ENCODE peak calls at places on chromosomes 13 and 19, in four cellular contexts. One of them, this sample, is unnamed.

GRCh38 chr19:34985249-34986022 is 14.7 kb upstream of the GRAMD1A start:
- DNase-seq in MM.1S: no peak
- DNase-seq in H9: peak; percentile 67
- DNase-seq in mesendoderm: no peak
- DNase-seq in this sample: no peak

GRCh38 chr19:28012361-28012760 is 1200.6 kb downstream of the UQCRFS1 start:
- DNase-seq in MM.1S: no peak
- DNase-seq in H9: peak; percentile 75
- DNase-seq in mesendoderm: peak; percentile 76
- DNase-seq in this sample: no peak

GRCh38 chr19:53519431-53519830 is 18.5 kb upstream of the ZNF331 start:
- DNase-seq in MM.1S: no peak
- DNase-seq in H9: no peak
- DNase-seq in mesendoderm: no peak
- DNase-seq in this sample: no peak

GRCh38 chr19:11963566-11964355 is 1.1 kb upstream of the ZNF763 start:
- DNase-seq in MM.1S: peak; percentile 68
- DNase-seq in H9: peak; percentile 82
- DNase-seq in mesendoderm: peak; percentile 87
- DNase-seq in this sample: peak; percentile 80

GRCh38 chr13:110216403-110217041 is 90.4 kb downstream of the COL4A1 start:
- DNase-seq in MM.1S: no peak
- DNase-seq in H9: no peak
- DNase-seq in mesendoderm: no peak
- DNase-seq in this sample: no peak

GRCh38 chr19:17811681-17812080 is 9.6 kb downstream of the INSL3 start:
- DNase-seq in MM.1S: no peak
- DNase-seq in H9: no peak
- DNase-seq in mesendoderm: no peak
- DNase-seq in this sample: no peak

GRCh38 chr13:105139048-105139379 is 1396.4 kb downstream of the EFNB2 start:
- DNase-seq in MM.1S: peak; percentile 13
- DNase-seq in H9: no peak
- DNase-seq in mesendoderm: no peak
- DNase-seq in this sample: no peak

GRCh38 chr13:45276887-45277286 is 64.1 kb downstream of the TPT1 start:
- DNase-seq in MM.1S: no peak
- DNase-seq in H9: no peak
- DNase-seq in mesendoderm: no peak
- DNase-seq in this sample: no peak

GRCh38 chr19:51123381-51124186 is 1.1 kb upstream of the SIGLEC9 start:
- DNase-seq in MM.1S: no peak
- DNase-seq in H9: no peak
- DNase-seq in mesendoderm: no peak
- DNase-seq in this sample: peak; percentile 26

GRCh38 chr19:33438016-33438671 is 64.6 kb downstream of the CEBPG start:
- DNase-seq in MM.1S: no peak
- DNase-seq in H9: no peak
- DNase-seq in mesendoderm: no peak
- DNase-seq in this sample: no peak

GRCh38 chr19:39166571-39167391 is 30.0 kb upstream of the NCCRP1 start:
- DNase-seq in MM.1S: no peak
- DNase-seq in H9: no peak
- DNase-seq in mesendoderm: no peak
- DNase-seq in this sample: no peak

GRCh38 chr19:38158730-38159129 is 65.3 kb downstream of the DPF1 start:
- DNase-seq in MM.1S: no peak
- DNase-seq in H9: no peak
- DNase-seq in mesendoderm: no peak
- DNase-seq in this sample: no peak

GRCh38 chr19:53792721-53793433 is 31.2 kb downstream of the NLRP12 start:
- DNase-seq in MM.1S: peak; percentile 61
- DNase-seq in H9: peak; percentile 96
- DNase-seq in mesendoderm: peak; percentile 96
- DNase-seq in this sample: peak; percentile 83

GRCh38 chr19:10544242-10544752 is 593 bp downstream of the ATG4D start:
- DNase-seq in MM.1S: peak; percentile 17
- DNase-seq in H9: no peak
- DNase-seq in mesendoderm: peak; percentile 42
- DNase-seq in this sample: no peak

GRCh38 chr13:80547885-80548284 is 207.0 kb upstream of the SPRY2 start:
- DNase-seq in MM.1S: no peak
- DNase-seq in H9: no peak
- DNase-seq in mesendoderm: peak; percentile 59
- DNase-seq in this sample: no peak

GRCh38 chr19:5691205-5691929 is 1.3 kb downstream of the RPL36 start:
- DNase-seq in MM.1S: no peak
- DNase-seq in H9: peak; percentile 37
- DNase-seq in mesendoderm: no peak
- DNase-seq in this sample: peak; percentile 61

GRCh38 chr19:50478901-50479715 is 2.5 kb upstream of the GARIN5A start:
- DNase-seq in MM.1S: no peak
- DNase-seq in H9: peak; percentile 83
- DNase-seq in mesendoderm: peak; percentile 79
- DNase-seq in this sample: peak; percentile 17

GRCh38 chr19:48111280-48111679 is 663 bp upstream of the PLA2G4C start:
- DNase-seq in MM.1S: no peak
- DNase-seq in H9: no peak
- DNase-seq in mesendoderm: no peak
- DNase-seq in this sample: no peak

GRCh38 chr19:29837448-29837961 is 25.7 kb downstream of the CCNE1 start:
- DNase-seq in MM.1S: peak; percentile 80
- DNase-seq in H9: no peak
- DNase-seq in mesendoderm: no peak
- DNase-seq in this sample: no peak

DNA sequence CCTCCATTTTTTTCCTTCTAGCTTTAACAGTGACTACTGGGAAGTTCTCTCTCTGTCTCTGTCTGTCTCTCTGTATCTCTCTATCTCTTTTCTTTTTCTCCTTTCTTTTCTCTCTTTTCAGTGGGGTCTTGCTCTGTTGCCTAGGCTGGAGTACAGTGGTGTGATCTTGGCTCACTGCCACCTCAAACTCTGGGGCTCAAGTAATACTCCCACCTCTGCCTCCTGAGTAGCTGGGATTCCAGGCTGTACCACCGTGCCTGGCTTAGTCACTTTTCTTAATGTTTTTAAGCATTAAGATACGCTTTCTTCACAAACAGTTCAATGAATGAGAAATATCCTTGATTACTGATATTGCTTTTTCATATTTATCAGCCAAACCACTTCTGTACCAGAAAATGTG is 13.1 kb downstream of the PCCA start:
- DNase-seq in MM.1S: no peak
- DNase-seq in H9: no peak
- DNase-seq in mesendoderm: no peak
- DNase-seq in this sample: no peak
- H3K79me2 ChIP-seq in MM.1S: no peaks in the 10 kb centered on the region
- H3K79me2 ChIP-seq in H9: peaks cover 5% of the 10 kb centered on the region
- H3K79me2 ChIP-seq in mesendoderm: peaks cover 17% of the 10 kb centered on the region
- H3K79me2 ChIP-seq in this sample: no peaks in the 10 kb centered on the region

GRCh38 chr13:20043207-20043925 is 84.8 kb downstream of the ZMYM2 start:
- DNase-seq in MM.1S: no peak
- DNase-seq in H9: no peak
- DNase-seq in mesendoderm: no peak
- DNase-seq in this sample: no peak

GRCh38 chr13:20033486-20033885 is 75.0 kb downstream of the ZMYM2 start:
- DNase-seq in MM.1S: no peak
- DNase-seq in H9: no peak
- DNase-seq in mesendoderm: no peak
- DNase-seq in this sample: no peak

GRCh38 chr13:20035130-20035529 is 76.6 kb downstream of the ZMYM2 start:
- DNase-seq in MM.1S: no peak
- DNase-seq in H9: no peak
- DNase-seq in mesendoderm: no peak
- DNase-seq in this sample: no peak

DNA sequence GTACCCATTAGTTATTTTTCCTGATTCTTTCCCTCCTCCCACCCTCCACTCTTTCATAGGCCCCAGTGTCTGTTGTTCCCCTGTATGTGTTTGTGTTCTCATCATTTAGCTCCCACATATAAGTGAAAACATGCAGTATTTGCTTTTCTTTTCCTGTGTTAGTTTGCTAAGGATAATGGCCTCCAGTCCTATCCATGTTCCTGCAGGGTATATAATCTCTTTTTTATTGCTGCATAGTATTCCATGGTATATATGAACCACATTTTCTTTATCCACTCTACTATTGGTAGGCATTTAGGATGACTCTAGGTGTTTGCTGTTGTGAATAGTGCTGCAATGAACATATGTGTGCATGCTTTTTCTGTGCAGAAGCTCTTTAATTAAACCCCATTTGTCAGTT is 79.4 kb downstream of the ZMYM2 start:
- DNase-seq in MM.1S: no peak
- DNase-seq in H9: no peak
- DNase-seq in mesendoderm: no peak
- DNase-seq in this sample: no peak
- H3K79me2 ChIP-seq in MM.1S: no peaks in the 10 kb centered on the region
- H3K79me2 ChIP-seq in H9: no peaks in the 10 kb centered on the region
- H3K79me2 ChIP-seq in mesendoderm: peaks cover 20% of the 10 kb centered on the region
- H3K79me2 ChIP-seq in this sample: peaks cover 14% of the 10 kb centered on the region

DNA sequence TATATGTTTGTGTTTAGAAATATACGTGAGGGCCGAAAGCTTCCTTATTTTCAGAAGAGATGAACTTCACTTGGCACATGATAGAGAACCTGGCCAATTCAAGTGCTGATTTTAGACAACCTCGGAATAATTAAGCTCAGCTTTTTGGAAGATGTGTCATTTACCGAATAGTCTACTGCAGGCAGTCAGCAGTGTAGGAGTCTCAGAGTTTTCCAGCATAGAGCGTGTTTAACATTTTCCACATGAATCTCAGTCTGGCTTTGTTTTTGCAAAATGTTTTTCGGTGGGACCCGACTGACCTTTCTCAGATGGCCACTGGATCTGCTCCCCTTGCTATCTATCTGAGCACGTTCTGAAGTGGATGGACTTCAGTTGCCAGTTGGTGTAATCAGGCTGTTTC is 4.7 kb downstream of the RNASEH2B start:
- DNase-seq in MM.1S: no peak
- DNase-seq in H9: no peak
- DNase-seq in mesendoderm: no peak
- DNase-seq in this sample: no peak
- H3K79me2 ChIP-seq in MM.1S: peaks cover 81% of the 10 kb centered on the region
- H3K79me2 ChIP-seq in H9: peaks cover 6% of the 10 kb centered on the region
- H3K79me2 ChIP-seq in mesendoderm: peaks cover 15% of the 10 kb centered on the region
- H3K79me2 ChIP-seq in this sample: peaks cover 98% of the 10 kb centered on the region

DNA sequence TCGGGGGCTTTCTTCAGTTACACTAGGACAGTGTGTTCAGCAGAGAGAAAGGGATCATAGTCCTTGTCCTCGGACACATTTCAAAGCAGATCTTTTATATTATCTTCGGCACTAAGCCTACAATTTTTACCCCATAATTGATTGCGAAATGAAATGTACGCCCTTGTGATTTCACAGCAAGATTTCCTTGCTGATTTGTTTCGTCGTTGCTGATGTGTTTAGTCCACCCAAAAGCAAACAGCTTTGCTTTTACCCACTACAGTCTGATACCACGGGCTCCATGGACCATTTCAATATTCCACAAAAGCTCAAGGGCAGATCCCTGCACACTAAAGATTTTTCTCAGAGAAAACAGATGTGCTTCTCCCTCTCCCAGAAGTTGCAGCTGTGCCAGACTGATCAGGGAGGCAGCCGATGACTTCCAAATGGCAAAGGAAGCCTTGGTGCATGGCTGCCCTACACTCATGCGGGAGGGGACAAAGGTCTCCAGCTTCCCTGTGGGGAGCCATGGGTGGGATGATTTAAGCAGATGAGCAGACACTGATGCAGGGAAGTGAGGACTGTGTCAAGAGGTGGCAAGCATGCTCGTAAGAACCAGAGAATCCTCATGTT is 81.2 kb downstream of the STK24 start:
- DNase-seq in MM.1S: no peak
- DNase-seq in H9: no peak
- DNase-seq in mesendoderm: no peak
- DNase-seq in this sample: no peak
- H3K79me2 ChIP-seq in MM.1S: peaks cover 95% of the 10 kb centered on the region
- H3K79me2 ChIP-seq in H9: peaks cover 20% of the 10 kb centered on the region
- H3K79me2 ChIP-seq in mesendoderm: peaks cover 56% of the 10 kb centered on the region
- H3K79me2 ChIP-seq in this sample: peaks cover 93% of the 10 kb centered on the region

DNA sequence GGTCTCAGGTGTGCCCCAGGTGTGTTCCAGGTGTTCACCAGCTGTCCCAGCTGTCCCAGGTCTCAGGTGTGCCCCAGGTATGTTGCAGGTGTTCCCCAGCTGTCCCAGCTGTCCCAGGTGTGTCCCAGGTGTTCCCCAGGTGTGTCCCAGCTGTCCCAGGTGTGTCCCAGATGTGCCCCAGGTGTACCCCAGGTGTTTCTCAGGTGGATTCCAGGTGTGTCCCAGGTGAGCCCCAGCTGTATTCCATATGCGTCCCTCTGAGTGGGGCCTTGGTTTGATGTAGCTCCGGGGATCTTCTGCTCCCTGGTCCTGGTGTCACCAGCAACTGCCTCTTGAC is 727 bp upstream of the GRK1 start:
- DNase-seq in MM.1S: no peak
- DNase-seq in H9: no peak
- DNase-seq in mesendoderm: no peak
- DNase-seq in this sample: no peak
- H3K79me2 ChIP-seq in MM.1S: no peaks in the 10 kb centered on the region
- H3K79me2 ChIP-seq in H9: no peaks in the 10 kb centered on the region
- H3K79me2 ChIP-seq in mesendoderm: no peaks in the 10 kb centered on the region
- H3K79me2 ChIP-seq in this sample: no peaks in the 10 kb centered on the region

GRCh38 chr19:902093-902370 is 8.7 kb downstream of the RNU6-9 start:
- DNase-seq in MM.1S: no peak
- DNase-seq in H9: no peak
- DNase-seq in mesendoderm: no peak
- DNase-seq in this sample: no peak

GRCh38 chr19:903266-903797 is 9.7 kb downstream of the R3HDM4 start:
- DNase-seq in MM.1S: no peak
- DNase-seq in H9: no peak
- DNase-seq in mesendoderm: no peak
- DNase-seq in this sample: no peak

GRCh38 chr19:904545-904944 is 8.5 kb downstream of the R3HDM4 start:
- DNase-seq in MM.1S: no peak
- DNase-seq in H9: no peak
- DNase-seq in mesendoderm: no peak
- DNase-seq in this sample: no peak

GRCh38 chr19:901216-902092 is 8.2 kb downstream of the RNU6-9 start:
- DNase-seq in MM.1S: no peak
- DNase-seq in H9: no peak
- DNase-seq in mesendoderm: no peak
- DNase-seq in this sample: no peak

DNA sequence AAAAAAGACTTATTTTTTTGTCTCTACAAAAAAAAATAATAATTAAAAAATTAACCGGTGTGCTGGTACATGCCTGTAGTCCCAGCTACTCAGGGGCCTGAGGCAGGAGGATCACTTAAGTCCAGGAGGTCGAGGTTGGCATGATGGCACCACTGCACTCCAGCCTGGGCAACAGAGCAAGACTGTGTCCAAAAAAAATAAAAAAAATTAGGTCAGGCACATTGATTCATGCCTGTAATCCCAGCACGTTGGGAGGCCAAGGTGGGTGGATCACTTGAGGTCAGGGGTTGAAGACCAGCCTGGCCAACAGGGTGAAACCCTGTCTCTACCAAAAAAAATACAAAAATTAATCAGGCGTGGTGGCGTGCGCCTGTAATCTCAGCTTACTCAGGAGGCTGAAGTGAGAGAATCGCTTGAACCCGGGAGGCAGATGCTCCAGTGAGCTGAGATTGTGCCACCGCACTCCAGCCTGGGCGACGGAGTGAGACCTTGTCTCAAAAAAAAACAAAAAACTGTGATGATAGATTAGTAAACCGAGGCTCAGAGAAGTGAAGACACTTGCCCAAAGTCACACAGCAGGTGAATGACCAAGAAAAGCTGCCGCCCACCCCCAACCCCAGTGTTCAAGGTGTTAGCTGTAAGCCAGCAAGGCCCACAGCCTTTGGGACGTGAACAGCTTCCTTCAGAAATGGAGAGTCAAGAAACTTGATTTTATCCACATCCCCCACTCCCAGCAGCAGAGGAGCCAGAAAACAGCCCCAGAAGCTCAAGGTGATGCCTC is 9.4 kb downstream of the RNU6-9 start:
- DNase-seq in MM.1S: no peak
- DNase-seq in H9: no peak
- DNase-seq in mesendoderm: no peak
- DNase-seq in this sample: no peak
- H3K79me2 ChIP-seq in MM.1S: peaks cover 7% of the 10 kb centered on the region
- H3K79me2 ChIP-seq in H9: peaks cover 6% of the 10 kb centered on the region
- H3K79me2 ChIP-seq in mesendoderm: peaks cover 4% of the 10 kb centered on the region
- H3K79me2 ChIP-seq in this sample: peaks cover 16% of the 10 kb centered on the region

This sample was measured in DND-41.